ENCODE peak calls at places on chromosomes 12 and 14, in seven cellular contexts. Y, Z, P, C, F, T and G are unnamed samples.

GRCh38 chr12:22653790-22654189 is 28.8 kb downstream of the ETNK1 start:
- DNase-seq in P (no peak), Z (no peak), T (no peak), F (peak; percentile 3), Y (no peak), C (no peak), G (peak; percentile 37)

GRCh38 chr12:94458882-94459772 is 540 bp downstream of the CEP83 start:
- DNase-seq in C (no peak), F (peak; percentile 55), Y (no peak), P (no peak), Z (no peak), T (no peak), G (no peak)

GRCh38 chr14:32426596-32427408 is 97.7 kb downstream of the AKAP6 start:
- DNase-seq in Y (no peak), T (no peak), C (no peak), Z (no peak), P (no peak), F (no peak), G (no peak)

GRCh38 chr12:53999596-54000104 is 311 bp upstream of the HOXC9 start:
- DNase-seq in P (no peak), C (no peak), Y (no peak), F (peak; percentile 77), Z (peak; percentile 80), T (no peak), G (no peak)

GRCh38 chr14:98994571-98994970 is 277.4 kb downstream of the BCL11B start:
- DNase-seq in P (no peak), F (no peak), T (no peak), Y (no peak), C (no peak), Z (no peak), G (no peak)

GRCh38 chr14:72416892-72417291 is 477.0 kb downstream of the DPF3 start:
- DNase-seq in T (no peak), C (no peak), Z (no peak), F (no peak), P (no peak), Y (no peak), G (no peak)

GRCh38 chr12:92553389-92553788 is 149.4 kb upstream of the PLEKHG7 start:
- DNase-seq in T (no peak), Y (peak; percentile 29), P (no peak), F (peak; percentile 60), C (no peak), Z (no peak), G (no peak)

GRCh38 chr12:6224550-6224949 is 24.4 kb downstream of the CD9 start:
- DNase-seq in Y (no peak), C (no peak), P (no peak), F (peak; percentile 74), Z (peak; percentile 86), T (no peak), G (peak; percentile 42)

GRCh38 chr12:1531160-1531653 is 63.2 kb downstream of the FBXL14 start:
- DNase-seq in P (peak; percentile 40), T (no peak), Y (no peak), F (no peak), C (no peak), Z (no peak), G (peak; percentile 22)

GRCh38 chr12:52806821-52807543 is 6.9 kb downstream of the KRT4 start:
- DNase-seq in F (no peak), Y (no peak), T (no peak), P (no peak), Z (no peak), C (no peak), G (no peak)

GRCh38 chr14:103416916-103417315 is 31.7 kb downstream of the MARK3 start:
- DNase-seq in F (no peak), C (no peak), Y (no peak), P (no peak), Z (no peak), T (no peak), G (no peak)

GRCh38 chr14:39080886-39081285 is 22.1 kb downstream of the SEC23A start:
- DNase-seq in Z (no peak), C (no peak), F (no peak), T (no peak), P (no peak), Y (no peak), G (no peak)

GRCh38 chr12:44618960-44619359 is 257.2 kb downstream of the NELL2 start:
- DNase-seq in T (no peak), P (no peak), Z (no peak), C (no peak), Y (no peak), F (no peak), G (no peak)

GRCh38 chr12:94427520-94428381 is 31.9 kb downstream of the CEP83 start:
- DNase-seq in Y (no peak), P (no peak), T (no peak), Z (no peak), F (peak; percentile 72), C (no peak), G (no peak)

GRCh38 chr12:26158078-26158764 is 33.4 kb upstream of the BHLHE41 start:
- DNase-seq in F (no peak), T (no peak), Z (no peak), Y (no peak), C (no peak), P (no peak), G (peak; percentile 60)

GRCh38 chr14:39946796-39947195 is 514.6 kb upstream of the FBXO33 start:
- DNase-seq in P (no peak), C (no peak), Y (no peak), T (no peak), Z (no peak), F (peak; percentile 5), G (no peak)

GRCh38 chr12:16599081-16599480 is 6.9 kb downstream of the LMO3 start:
- DNase-seq in F (no peak), Z (no peak), C (no peak), P (no peak), T (no peak), Y (no peak), G (no peak)

GRCh38 chr14:74834682-74835392 is 41.1 kb downstream of the PROX2 start:
- DNase-seq in T (no peak), P (no peak), C (no peak), F (peak; percentile 50), Z (no peak), Y (no peak), G (no peak)

GRCh38 chr12:18320036-18320617 is 58.8 kb downstream of the PIK3C2G start:
- DNase-seq in P (no peak), F (peak; percentile 71), T (no peak), Z (peak; percentile 15), C (peak; percentile 10), Y (no peak), G (peak; percentile 50)

GRCh38 chr12:122732611-122733010 is 2.0 kb upstream of the HCAR1 start:
- DNase-seq in P (no peak), Y (no peak), T (no peak), Z (no peak), C (no peak), F (no peak), G (no peak)

GRCh38 chr14:51082394-51082793 is 12.5 kb downstream of the TRIM9 start:
- DNase-seq in P (no peak), Y (no peak), Z (no peak), T (no peak), F (no peak), C (no peak), G (no peak)

GRCh38 chr14:104795781-104796681 is 483 bp upstream of the AKT1 start:
- DNase-seq in F (peak; percentile 22), Z (peak; percentile 85), P (no peak), T (peak; percentile 16), Y (peak; percentile 55), C (no peak), G (no peak)

GRCh38 chr12:108744021-108744897 is 12.9 kb upstream of the CORO1C start:
- DNase-seq in C (no peak), F (no peak), P (no peak), Y (no peak), T (no peak), Z (no peak), G (no peak)